ENCODE peak calls at places on chromosome 15, in ten cellular contexts. E, H, F, Y, I, C, X, D, N and U are unnamed samples.

GRCh38 chr15:67146214-67146613 is 80.8 kb downstream of the SMAD3 start:
- DNase-seq in N (no peak), F (peak), C (peak), E (no peak), D (no peak), H (no peak), I (peak), X (no peak), Y (peak), U (peak)

GRCh38 chr15:48392356-48392755 is 61.1 kb downstream of the DUT start:
- DNase-seq in E (no peak), C (peak), D (no peak), I (no peak), H (no peak), Y (no peak), N (no peak), F (peak), X (no peak), U (no peak)

GRCh38 chr15:90035095-90035834 is 34.1 kb downstream of the ZNF710 start:
- DNase-seq in C (no peak), E (peak), Y (peak), I (peak), X (no peak), N (peak), D (no peak), F (no peak), H (no peak), U (no peak)

GRCh38 chr15:86615816-86616215 is 536.1 kb downstream of the AGBL1 start:
- DNase-seq in E (no peak), N (no peak), D (no peak), F (no peak), C (no peak), I (no peak), H (no peak), X (no peak), Y (no peak), U (no peak)

GRCh38 chr15:22884344-22884743 is 45.9 kb downstream of the NIPA2 start:
- DNase-seq in C (no peak), E (no peak), N (no peak), I (no peak), D (no peak), Y (no peak), H (no peak), X (no peak), F (no peak), U (no peak)

GRCh38 chr15:63104727-63105126 is 16.9 kb upstream of the LACTB start:
- DNase-seq in I (no peak), D (no peak), E (peak), Y (no peak), X (no peak), H (no peak), N (no peak), F (no peak), C (no peak), U (no peak)

GRCh38 chr15:72784233-72784876 is 797 bp upstream of the ADPGK start:
- DNase-seq in C (no peak), D (no peak), F (no peak), E (peak), Y (peak), H (peak), N (no peak), X (peak), I (peak), U (peak)

GRCh38 chr15:79408041-79408440 is 24.1 kb upstream of the MINAR1 start:
- DNase-seq in C (no peak), X (no peak), H (no peak), E (peak), I (no peak), D (no peak), N (no peak), F (no peak), Y (no peak), U (peak)

GRCh38 chr15:89243046-89243690 is 611 bp upstream of the FANCI start:
- DNase-seq in C (peak), N (no peak), I (no peak), H (no peak), X (no peak), Y (no peak), F (peak), D (no peak), E (no peak), U (no peak)

GRCh38 chr15:81642451-81642990 is 268.5 kb upstream of the TMC3 start:
- DNase-seq in F (no peak), H (no peak), D (no peak), C (no peak), Y (no peak), E (no peak), I (no peak), X (no peak), N (no peak), U (no peak)

GRCh38 chr15:36966704-36967103 is 133.6 kb downstream of the MEIS2 start:
- DNase-seq in N (no peak), F (peak), H (no peak), I (no peak), E (no peak), X (no peak), Y (no peak), C (no peak), D (no peak), U (no peak)

GRCh38 chr15:80512729-80513670 is 108.8 kb downstream of the ARNT2 start:
- DNase-seq in D (no peak), I (peak), C (no peak), F (no peak), N (no peak), X (no peak), Y (peak), E (no peak), H (no peak), U (no peak)

GRCh38 chr15:28456476-28457395 is 76.0 kb downstream of the GOLGA8G start:
- DNase-seq in E (no peak), F (no peak), N (peak), X (no peak), C (peak), I (no peak), Y (no peak), D (no peak), H (no peak), U (no peak)

GRCh38 chr15:63374686-63375520 is 6.7 kb downstream of the CA12 start:
- DNase-seq in I (peak), Y (peak), F (no peak), X (no peak), C (no peak), H (no peak), D (no peak), N (peak), E (peak), U (peak)

GRCh38 chr15:81235276-81235675 is 38.6 kb downstream of the IL16 start:
- DNase-seq in I (no peak), H (no peak), D (no peak), N (no peak), C (no peak), X (no peak), Y (no peak), E (no peak), F (no peak), U (no peak)

GRCh38 chr15:92196342-92196741 is 197.3 kb upstream of the ST8SIA2 start:
- DNase-seq in E (no peak), X (no peak), Y (no peak), D (no peak), C (no peak), F (no peak), N (no peak), H (no peak), I (no peak), U (no peak)

GRCh38 chr15:57319919-57320542 is 56.3 kb upstream of the CGNL1 start:
- DNase-seq in E (no peak), H (no peak), N (no peak), C (no peak), D (no peak), I (no peak), F (no peak), Y (no peak), X (no peak), U (no peak)

GRCh38 chr15:66130496-66131014 is 123.0 kb downstream of the MEGF11 start:
- DNase-seq in I (no peak), E (no peak), F (no peak), N (no peak), Y (no peak), D (no peak), H (no peak), C (no peak), X (no peak), U (no peak)

GRCh38 chr15:76150508-76150907 is 90.7 kb downstream of the TMEM266 start:
- DNase-seq in H (peak), D (no peak), N (no peak), C (no peak), E (peak), F (no peak), Y (no peak), X (no peak), I (no peak), U (no peak)

GRCh38 chr15:29207027-29207757 is 62.4 kb downstream of the NSMCE3 start:
- DNase-seq in X (no peak), C (no peak), E (no peak), Y (no peak), I (no peak), F (no peak), H (no peak), D (no peak), N (no peak), U (no peak)

GRCh38 chr15:60949034-60949977 is 279.8 kb downstream of the RORA start:
- DNase-seq in F (peak), C (no peak), E (no peak), D (no peak), X (no peak), N (no peak), I (no peak), H (peak), Y (no peak), U (peak)

GRCh38 chr15:25226360-25226759 is 212.5 kb downstream of the UBE3A start:
- DNase-seq in F (no peak), E (no peak), Y (no peak), C (no peak), N (no peak), X (no peak), H (no peak), I (no peak), D (no peak), U (no peak)

GRCh38 chr15:96321422-96322391 is 8.8 kb upstream of the NR2F2 start:
- DNase-seq in C (peak), N (peak), X (no peak), H (no peak), E (no peak), F (peak), D (peak), I (peak), Y (no peak), U (no peak)

GRCh38 chr15:59792359-59792758 is 103.2 kb upstream of the BNIP2 start:
- DNase-seq in D (no peak), F (no peak), X (no peak), N (no peak), I (no peak), E (no peak), H (no peak), Y (no peak), C (no peak), U (no peak)

GRCh38 chr15:81783586-81783985 is 262.2 kb downstream of the MEX3B start:
- DNase-seq in X (no peak), N (no peak), I (no peak), F (no peak), Y (no peak), H (no peak), C (no peak), D (no peak), E (no peak), U (no peak)

GRCh38 chr15:74385442-74386132 is 18.1 kb upstream of the CYP11A1 start:
- DNase-seq in Y (no peak), X (no peak), C (no peak), D (no peak), I (no peak), E (no peak), F (no peak), H (no peak), N (no peak), U (no peak)

GRCh38 chr15:44157679-44158078 is 37.4 kb downstream of the FRMD5 start:
- DNase-seq in D (no peak), E (no peak), I (peak), H (no peak), Y (peak), F (no peak), C (no peak), N (no peak), X (no peak), U (peak)

GRCh38 chr15:31461911-31462480 is 135.4 kb downstream of the KLF13 start:
- DNase-seq in H (no peak), F (no peak), N (no peak), E (no peak), C (no peak), I (no peak), D (no peak), X (no peak), Y (no peak), U (no peak)
- TF ChIP-seq CTCF in H (peak), F (no peak), N (no peak), E (no peak), C (no peak), I (no peak), D (no peak), X (no peak), Y (no peak), U (peak)

GRCh38 chr15:68371160-68371559 is 60.8 kb downstream of the ITGA11 start:
- DNase-seq in X (no peak), C (no peak), E (no peak), F (peak), Y (no peak), H (no peak), N (no peak), D (no peak), I (no peak), U (no peak)

GRCh38 chr15:68373028-68373427 is 58.9 kb downstream of the ITGA11 start:
- DNase-seq in C (peak), E (no peak), F (peak), D (no peak), H (no peak), X (no peak), I (no peak), Y (no peak), N (no peak), U (no peak)

GRCh38 chr15:68370768-68371151 is 61.2 kb downstream of the ITGA11 start:
- DNase-seq in D (no peak), N (no peak), I (no peak), C (no peak), H (no peak), Y (no peak), F (no peak), E (no peak), X (no peak), U (no peak)

GRCh38 chr15:68371851-68372250 is 60.1 kb downstream of the ITGA11 start:
- DNase-seq in F (peak), H (no peak), Y (no peak), I (no peak), D (no peak), N (no peak), E (no peak), X (no peak), C (no peak), U (no peak)

DNA sequence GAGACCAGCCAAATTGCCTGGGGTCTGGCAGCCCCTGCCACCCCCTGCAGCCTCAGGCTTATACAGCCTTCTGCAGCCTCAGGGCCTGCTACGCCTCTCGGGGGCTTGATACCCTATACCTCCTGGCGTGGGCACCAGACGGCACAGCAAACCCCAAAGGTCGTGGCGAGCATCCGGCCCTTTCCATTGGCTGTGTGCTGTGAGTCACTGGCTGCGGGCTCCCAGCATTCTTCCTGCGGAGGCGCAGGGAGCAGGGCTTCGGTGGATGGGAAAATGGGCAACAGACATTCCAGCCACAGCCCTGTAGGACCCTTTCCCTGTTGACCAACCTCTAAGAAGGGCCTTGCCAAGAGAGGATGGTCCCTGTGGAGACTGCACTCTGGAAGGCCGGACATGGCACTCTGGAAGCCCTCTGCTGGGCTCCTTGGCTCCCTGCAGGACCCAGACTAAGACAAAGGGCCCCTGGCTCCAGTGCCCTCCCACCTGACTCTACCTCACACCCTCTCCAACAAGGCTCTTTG is 59.6 kb downstream of the ITGA11 start:
- DNase-seq in N (no peak), F (peak), Y (peak), H (peak), D (no peak), I (peak), C (peak), X (no peak), E (peak), U (peak)
- TF ChIP-seq CTCF in N (peak), F (no peak), Y (peak), H (peak), D (no peak), I (peak), C (no peak), X (peak), E (peak), U (peak)

GRCh38 chr15:68817304-68818087 is 3.2 kb downstream of the ANP32A start:
- DNase-seq in D (peak), E (peak), N (peak), F (peak), X (peak), Y (peak), C (peak), H (peak), I (peak), U (no peak)

GRCh38 chr15:68818088-68818670 is 2.5 kb downstream of the ANP32A start:
- DNase-seq in F (peak), H (peak), E (peak), X (no peak), C (peak), N (peak), I (peak), D (peak), Y (peak), U (no peak)

GRCh38 chr15:68815598-68815997 is 5.1 kb downstream of the ANP32A start:
- DNase-seq in Y (no peak), D (no peak), X (no peak), I (no peak), F (no peak), C (no peak), N (no peak), H (no peak), E (peak), U (no peak)

GRCh38 chr15:68816158-68816557 is 4.5 kb downstream of the ANP32A start:
- DNase-seq in Y (no peak), I (no peak), H (no peak), N (no peak), D (no peak), C (no peak), F (no peak), E (no peak), X (no peak), U (no peak)

DNA sequence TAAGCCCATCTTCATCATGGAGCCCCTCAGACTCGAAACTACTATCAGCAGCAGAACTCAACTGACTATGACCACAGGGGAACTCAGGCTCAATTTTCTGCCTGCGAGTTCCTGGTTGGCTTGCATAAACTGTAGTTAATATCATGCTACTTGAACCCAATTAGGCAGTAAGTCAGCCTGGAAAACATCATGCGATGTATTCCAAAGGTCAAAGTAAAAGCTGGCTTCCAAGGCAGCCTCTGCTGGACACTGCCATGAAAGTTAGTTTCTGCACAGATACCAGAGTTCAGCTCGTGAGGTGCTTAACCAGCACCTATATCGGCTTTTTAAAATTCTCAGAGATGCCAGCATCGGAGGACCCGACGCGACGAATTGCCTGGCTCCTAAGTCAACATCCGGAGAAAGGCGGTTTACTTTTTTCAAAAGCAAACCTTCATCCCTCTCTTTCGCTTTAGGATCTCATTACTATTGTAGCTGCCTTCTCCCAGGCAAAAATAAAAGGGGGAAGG is 3.8 kb downstream of the ANP32A start:
- DNase-seq in E (peak), I (peak), D (no peak), H (peak), Y (peak), X (no peak), F (no peak), N (no peak), C (peak), U (no peak)
- TF ChIP-seq CTCF in E (no peak), I (no peak), D (no peak), H (no peak), Y (no peak), X (no peak), F (no peak), N (no peak), C (no peak), U (no peak)

GRCh38 chr15:85562824-85563223 is 182.4 kb downstream of the AKAP13 start:
- DNase-seq in N (no peak), E (no peak), Y (no peak), X (no peak), F (no peak), D (no peak), I (no peak), C (no peak), H (no peak), U (no peak)

GRCh38 chr15:85558747-85559327 is 178.4 kb downstream of the AKAP13 start:
- DNase-seq in F (no peak), E (no peak), H (no peak), D (no peak), Y (no peak), N (no peak), X (no peak), I (no peak), C (no peak), U (no peak)

GRCh38 chr15:85557385-85557784 is 177.0 kb downstream of the AKAP13 start:
- DNase-seq in C (no peak), D (no peak), Y (no peak), H (no peak), I (no peak), F (no peak), X (no peak), N (no peak), E (no peak), U (no peak)

GRCh38 chr15:85556618-85556895 is 176.2 kb downstream of the AKAP13 start:
- DNase-seq in D (no peak), I (no peak), E (no peak), N (no peak), C (no peak), X (no peak), Y (no peak), F (no peak), H (no peak), U (no peak)

DNA sequence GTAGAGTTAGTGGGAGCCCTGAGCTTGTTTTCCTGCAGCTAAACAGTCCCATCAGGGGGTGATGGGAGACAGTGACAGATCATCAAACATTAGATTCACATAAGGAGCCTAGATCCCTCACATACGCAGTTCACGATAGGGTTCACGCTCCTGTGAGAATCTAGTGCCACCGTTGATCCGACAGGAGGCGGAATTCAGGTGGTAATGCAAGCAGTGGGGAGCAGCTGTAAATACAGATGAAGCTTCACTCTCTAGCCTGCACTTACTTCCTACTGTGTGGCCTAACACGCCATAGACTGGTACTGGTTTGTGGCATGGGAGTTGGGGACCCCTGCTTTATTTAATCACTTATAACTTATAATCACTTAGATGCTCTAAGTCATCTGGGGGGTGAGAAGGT is 179.1 kb downstream of the AKAP13 start:
- DNase-seq in C (no peak), I (no peak), F (no peak), H (no peak), X (no peak), N (no peak), Y (no peak), E (no peak), D (no peak), U (no peak)
- TF ChIP-seq CTCF in C (no peak), I (no peak), F (no peak), H (no peak), X (no peak), N (no peak), Y (no peak), E (no peak), D (no peak), U (no peak)

GRCh38 chr15:24017470-24017869 is 330.4 kb upstream of the NDN start:
- DNase-seq in C (no peak), D (no peak), Y (no peak), X (no peak), E (no peak), F (no peak), H (no peak), N (no peak), I (no peak), U (no peak)
- TF ChIP-seq CTCF in C (no peak), D (no peak), Y (no peak), X (no peak), E (no peak), F (no peak), H (no peak), N (no peak), I (no peak), U (no peak)

GRCh38 chr15:71072423-71072822 is 42.8 kb upstream of the THSD4 start:
- DNase-seq in Y (no peak), H (no peak), N (no peak), I (no peak), F (no peak), E (no peak), X (no peak), D (no peak), C (no peak), U (no peak)

GRCh38 chr15:71071529-71071928 is 43.7 kb upstream of the THSD4 start:
- DNase-seq in E (no peak), Y (no peak), D (no peak), F (no peak), N (no peak), X (no peak), I (no peak), C (no peak), H (no peak), U (no peak)

GRCh38 chr15:71066983-71067382 is 48.3 kb upstream of the THSD4 start:
- DNase-seq in E (no peak), Y (no peak), N (no peak), H (no peak), F (peak), X (no peak), I (no peak), C (no peak), D (no peak), U (peak)

GRCh38 chr15:71069693-71070092 is 45.6 kb upstream of the THSD4 start:
- DNase-seq in H (no peak), D (no peak), N (no peak), F (no peak), X (no peak), C (no peak), E (no peak), I (no peak), Y (no peak), U (no peak)
- TF ChIP-seq CTCF in H (peak), D (no peak), N (no peak), F (no peak), X (no peak), C (no peak), E (no peak), I (no peak), Y (no peak), U (peak)